ENCODE peak calls at places on chromosomes 3 and 15, in seven cellular contexts. R, O, C, T, J, A and P are unnamed samples.
A peak's percentile ranks its signal among the peaks of the same experiment; 100 is the strongest.

GRCh38 chr3:112345681-112346080 is 12.7 kb downstream of the CD200 start:
- DNase-seq in R (no peak), O (no peak), C (no peak), T (no peak), J (no peak), A (no peak), P (no peak)

GRCh38 chr3:45965281-45966052 is 22.2 kb downstream of the CXCR6 start:
- DNase-seq in R (no peak), O (no peak), C (no peak), T (no peak), J (no peak), A (no peak), P (no peak)

GRCh38 chr3:127822836-127823589 is 698 bp upstream of the MGLL start:
- DNase-seq in R (peak; percentile 82), O (no peak), C (no peak), T (peak; percentile 33), J (no peak), A (peak; percentile 57), P (peak; percentile 64)

GRCh38 chr3:16132190-16132589 is 42.3 kb upstream of the GALNT15 start:
- DNase-seq in R (no peak), O (no peak), C (no peak), T (no peak), J (no peak), A (no peak), P (no peak)

GRCh38 chr3:188689101-188689574 is 482.6 kb upstream of the TPRG1 start:
- DNase-seq in R (no peak), O (no peak), C (no peak), T (peak; percentile 56), J (no peak), A (peak; percentile 56), P (no peak)

GRCh38 chr15:93047621-93048425 is 41.2 kb downstream of the RGMA start:
- DNase-seq in R (no peak), O (no peak), C (no peak), T (no peak), J (no peak), A (no peak), P (no peak)

GRCh38 chr3:73432021-73432722 is 192.6 kb downstream of the PDZRN3 start:
- DNase-seq in R (no peak), O (peak; percentile 15), C (peak; percentile 41), T (peak; percentile 54), J (peak; percentile 56), A (peak; percentile 51), P (no peak)

GRCh38 chr3:30747771-30748281 is 141.4 kb downstream of the TGFBR2 start:
- DNase-seq in R (no peak), O (peak; percentile 49), C (no peak), T (peak; percentile 79), J (no peak), A (peak; percentile 6), P (no peak)

GRCh38 chr3:12002912-12003311 is 1.3 kb upstream of the SYN2 start:
- DNase-seq in R (no peak), O (no peak), C (no peak), T (no peak), J (no peak), A (no peak), P (no peak)

GRCh38 chr3:42690191-42690590 is 4.9 kb downstream of the KLHL40 start:
- DNase-seq in R (no peak), O (no peak), C (no peak), T (no peak), J (no peak), A (no peak), P (no peak)

GRCh38 chr3:70061111-70061510 is 61.6 kb downstream of the SAMMSON start:
- DNase-seq in R (no peak), O (no peak), C (no peak), T (no peak), J (no peak), A (no peak), P (no peak)

GRCh38 chr3:186259612-186260383 is 102.2 kb downstream of the DGKG start:
- DNase-seq in R (peak; percentile 77), O (peak; percentile 75), C (peak; percentile 81), T (peak; percentile 73), J (peak; percentile 30), A (peak; percentile 84), P (peak; percentile 54)

GRCh38 chr3:70247955-70248354 is 64.5 kb downstream of the MDFIC2 start:
- DNase-seq in R (no peak), O (no peak), C (no peak), T (no peak), J (no peak), A (no peak), P (no peak)

GRCh38 chr15:29935296-29936020 is 113.2 kb upstream of the TJP1 start:
- DNase-seq in R (peak; percentile 70), O (no peak), C (no peak), T (no peak), J (no peak), A (peak; percentile 7), P (no peak)

GRCh38 chr3:47370887-47371697 is 9.7 kb upstream of the PTPN23 start:
- DNase-seq in R (peak; percentile 23), O (no peak), C (peak; percentile 85), T (no peak), J (no peak), A (peak; percentile 24), P (no peak)

GRCh38 chr15:91199511-91199910 is 99.5 kb downstream of the SV2B start:
- DNase-seq in R (no peak), O (no peak), C (no peak), T (no peak), J (no peak), A (no peak), P (no peak)

GRCh38 chr3:13706886-13707285 is 158.0 kb downstream of the FBLN2 start:
- DNase-seq in R (no peak), O (no peak), C (no peak), T (no peak), J (peak; percentile 4), A (no peak), P (peak; percentile 1)

GRCh38 chr3:39809181-39809994 is at the start of gene MYRIP:
- DNase-seq in R (peak; percentile 81), O (no peak), C (peak; percentile 93), T (no peak), J (peak; percentile 26), A (peak; percentile 59), P (peak; percentile 55)

GRCh38 chr3:114872056-114872455 is 275.0 kb downstream of the ZBTB20 start:
- DNase-seq in R (no peak), O (no peak), C (no peak), T (peak; percentile 16), J (no peak), A (no peak), P (no peak)

GRCh38 chr3:114873590-114873989 is 273.5 kb downstream of the ZBTB20 start:
- DNase-seq in R (no peak), O (no peak), C (no peak), T (no peak), J (no peak), A (no peak), P (no peak)

GRCh38 chr3:114877378-114878118 is 269.5 kb downstream of the ZBTB20 start:
- DNase-seq in R (no peak), O (no peak), C (no peak), T (peak; percentile 48), J (no peak), A (no peak), P (no peak)

GRCh38 chr3:114872588-114872987 is 274.5 kb downstream of the ZBTB20 start:
- DNase-seq in R (no peak), O (no peak), C (no peak), T (peak; percentile 24), J (no peak), A (no peak), P (no peak)

DNA sequence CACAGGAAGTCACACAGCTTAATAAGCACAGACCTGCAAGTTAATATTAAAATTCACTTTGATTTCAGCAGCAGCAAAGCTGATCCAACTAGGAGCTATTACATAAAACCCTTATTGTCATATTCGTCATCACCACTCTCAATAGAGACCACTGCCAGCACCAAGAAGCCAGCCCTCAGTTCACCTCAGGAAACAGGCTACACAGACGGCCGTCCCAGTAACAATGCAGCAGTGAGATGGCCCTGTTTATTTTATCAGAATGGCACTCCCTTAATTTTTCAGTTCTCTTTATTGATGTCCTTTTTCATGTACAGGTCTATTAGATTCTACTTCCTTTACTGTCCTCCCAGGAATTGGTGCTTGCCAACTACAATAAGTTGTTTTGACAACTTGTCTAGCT is 272.6 kb downstream of the ZBTB20 start:
- DNase-seq in R (no peak), O (no peak), C (no peak), T (no peak), J (no peak), A (peak; percentile 17), P (no peak)
- H3K27ac ChIP-seq in R (peak overlapping the region; percentile 14), O (no peak overlapping the region), C (no peak overlapping the region), T (no peak overlapping the region), J (peak overlapping the region; percentile 11), A (no peak overlapping the region), P (peak overlapping the region; percentile 36)

DNA sequence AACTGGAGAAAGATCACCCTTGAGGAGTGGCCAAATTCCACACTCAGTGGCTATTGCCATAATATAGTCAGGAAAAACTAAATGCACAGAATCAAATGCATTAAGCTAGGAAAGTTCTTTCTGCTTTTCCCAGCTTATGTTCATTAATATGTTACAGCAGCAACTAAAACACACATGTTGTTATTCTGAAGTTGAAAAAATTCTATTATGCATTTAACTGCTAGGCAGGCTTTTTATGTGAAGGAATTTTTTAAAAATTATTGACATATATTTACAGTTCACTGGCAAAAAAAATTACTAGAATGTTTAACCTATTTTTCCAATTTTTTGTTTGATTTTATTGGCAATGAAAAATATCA is 135.2 kb upstream of the IL12A start:
- DNase-seq in R (no peak), O (no peak), C (no peak), T (no peak), J (no peak), A (no peak), P (no peak)
- TF ChIP-seq POLR2A in R (no peak), O (no peak), C (no peak), T (no peak), J (no peak), A (no peak), P (no peak)

GRCh38 chr15:73952913-73953750 is 26.9 kb downstream of the LOXL1 start:
- DNase-seq in R (no peak), O (no peak), C (no peak), T (no peak), J (no peak), A (no peak), P (no peak)
- H3K27ac ChIP-seq in R (no peak overlapping the region), O (no peak overlapping the region), C (no peak overlapping the region), T (no peak overlapping the region), J (peak overlapping the region; percentile 95), A (no peak overlapping the region), P (no peak overlapping the region)

GRCh38 chr3:143066033-143066432 is 53.5 kb upstream of the CHST2 start:
- DNase-seq in R (no peak), O (no peak), C (no peak), T (no peak), J (no peak), A (no peak), P (no peak)

GRCh38 chr3:143067201-143067600 is 52.4 kb upstream of the CHST2 start:
- DNase-seq in R (no peak), O (no peak), C (no peak), T (peak; percentile 36), J (no peak), A (no peak), P (no peak)

GRCh38 chr3:143064777-143065176 is 54.8 kb upstream of the CHST2 start:
- DNase-seq in R (no peak), O (no peak), C (no peak), T (no peak), J (no peak), A (no peak), P (no peak)

GRCh38 chr3:143063018-143063417 is 56.6 kb upstream of the CHST2 start:
- DNase-seq in R (no peak), O (no peak), C (no peak), T (peak; percentile 68), J (no peak), A (no peak), P (no peak)

GRCh38 chr3:143065364-143065763 is 54.2 kb upstream of the CHST2 start:
- DNase-seq in R (no peak), O (no peak), C (no peak), T (no peak), J (no peak), A (no peak), P (no peak)
- TF ChIP-seq POLR2A in R (no peak), O (no peak), C (no peak), T (no peak), J (no peak), A (no peak), P (no peak)